ENCODE peak calls at places on chromosomes 3 and 15, in ten cellular contexts. M, F, Y, J, G, T, K, I, H and N are unnamed samples.

GRCh38 chr3:127714151-127714571 is 41.4 kb downstream of the ABTB1 start:
- DNase-seq in M (no peak), F (peak; percentile 82), Y (no peak), J (peak; percentile 19), G (no peak), T (no peak), K (no peak), I (no peak), H (no peak), N (no peak)

GRCh38 chr3:175404667-175405066 is 545.5 kb downstream of the NAALADL2 start:
- DNase-seq in M (no peak), F (no peak), Y (no peak), J (no peak), G (no peak), T (no peak), K (no peak), I (no peak), H (no peak), N (no peak)

GRCh38 chr3:25441234-25441856 is 13.3 kb downstream of the RARB start:
- DNase-seq in M (no peak), F (no peak), Y (no peak), J (no peak), G (no peak), T (no peak), K (no peak), I (peak; percentile 8), H (peak; percentile 7), N (no peak)

GRCh38 chr3:170802164-170803151 is 67.5 kb downstream of the RPL22L1 start:
- DNase-seq in M (no peak), F (no peak), Y (peak; percentile 95), J (no peak), G (no peak), T (no peak), K (no peak), I (no peak), H (no peak), N (no peak)

GRCh38 chr3:115832265-115832664 is 209.0 kb downstream of the GAP43 start:
- DNase-seq in M (no peak), F (no peak), Y (no peak), J (no peak), G (no peak), T (no peak), K (no peak), I (no peak), H (no peak), N (no peak)

GRCh38 chr15:101014921-101015841 is 96.0 kb downstream of the LRRK1 start:
- DNase-seq in M (peak; percentile 73), F (peak; percentile 92), Y (no peak), J (peak; percentile 82), G (peak; percentile 77), T (peak; percentile 53), K (peak; percentile 76), I (no peak), H (peak; percentile 58), N (peak; percentile 40)

GRCh38 chr3:127690823-127691452 is 18.2 kb downstream of the ABTB1 start:
- DNase-seq in M (no peak), F (peak; percentile 76), Y (no peak), J (peak; percentile 70), G (peak; percentile 76), T (peak; percentile 59), K (no peak), I (no peak), H (no peak), N (no peak)

GRCh38 chr3:140276698-140277097 is 341.7 kb downstream of the CLSTN2 start:
- DNase-seq in M (no peak), F (no peak), Y (no peak), J (no peak), G (peak; percentile 35), T (peak; percentile 9), K (no peak), I (peak; percentile 8), H (peak; percentile 2), N (no peak)

GRCh38 chr3:118077332-118077731 is 957.3 kb downstream of the IGSF11 start:
- DNase-seq in M (no peak), F (no peak), Y (no peak), J (no peak), G (no peak), T (no peak), K (no peak), I (no peak), H (no peak), N (no peak)

GRCh38 chr15:32959077-32959476 is 235.4 kb downstream of the FMN1 start:
- DNase-seq in M (no peak), F (no peak), Y (peak; percentile 70), J (no peak), G (no peak), T (no peak), K (no peak), I (no peak), H (no peak), N (no peak)

DNA sequence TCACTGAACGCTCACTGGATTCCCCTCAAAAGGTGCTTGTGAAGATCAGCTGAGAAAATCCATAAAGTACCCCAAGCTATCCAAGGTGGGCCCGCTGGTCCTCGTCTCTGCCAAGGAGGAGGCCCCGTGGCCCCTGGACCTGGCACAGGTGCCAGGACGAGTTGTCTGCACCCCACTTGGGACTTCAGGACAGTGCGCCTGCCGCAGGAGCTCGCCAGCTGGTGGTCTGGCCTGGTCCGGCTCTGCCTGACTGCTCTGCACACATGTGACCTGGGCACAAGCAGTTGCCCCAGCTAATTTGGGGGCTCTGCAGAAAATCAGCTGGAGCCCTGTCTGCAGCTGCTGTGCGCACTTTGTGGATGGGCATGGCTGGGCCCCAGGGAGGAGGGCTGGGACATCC is 159.9 kb downstream of the NSMCE3 start:
- DNase-seq in M (no peak), F (no peak), Y (no peak), J (no peak), G (no peak), T (no peak), K (no peak), I (no peak), H (no peak), N (no peak)
- H3K9me3 ChIP-seq in M (no peaks in the 10 kb centered on the region), F (no peaks in the 10 kb centered on the region), Y (no peaks in the 10 kb centered on the region), J (no peaks in the 10 kb centered on the region), G (no peaks in the 10 kb centered on the region), T (no peaks in the 10 kb centered on the region), K (no peaks in the 10 kb centered on the region), I (no peaks in the 10 kb centered on the region), H (no peaks in the 10 kb centered on the region), N (no peaks in the 10 kb centered on the region)

DNA sequence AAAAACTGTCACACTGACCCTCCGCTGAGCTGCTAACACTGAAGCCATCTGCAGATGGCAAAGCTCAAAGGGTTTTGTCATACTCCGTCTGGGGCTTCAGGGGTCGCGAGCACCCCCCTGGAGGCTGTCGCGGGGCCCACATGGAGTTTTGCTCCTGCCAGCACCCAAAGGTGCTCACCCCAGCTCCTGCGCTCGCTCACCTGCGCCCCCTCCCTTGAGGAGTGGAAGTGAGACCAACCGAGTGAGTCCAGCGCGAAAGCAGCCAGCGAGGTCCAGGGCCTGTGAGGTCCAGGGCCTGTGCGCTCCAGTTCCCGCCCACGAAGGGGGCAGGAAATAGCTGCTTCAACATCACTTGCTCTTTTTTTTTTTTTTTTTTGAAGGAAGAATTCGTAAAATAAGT is 208.5 kb downstream of the ROBO2 start:
- DNase-seq in M (no peak), F (no peak), Y (no peak), J (no peak), G (no peak), T (no peak), K (no peak), I (no peak), H (no peak), N (no peak)
- H3K9me3 ChIP-seq in M (no peaks in the 10 kb centered on the region), F (no peaks in the 10 kb centered on the region), Y (peaks cover 3% of the 10 kb centered on the region), J (no peaks in the 10 kb centered on the region), G (no peaks in the 10 kb centered on the region), T (no peaks in the 10 kb centered on the region), K (no peaks in the 10 kb centered on the region), I (no peaks in the 10 kb centered on the region), H (peaks cover 3% of the 10 kb centered on the region), N (no peaks in the 10 kb centered on the region)

GRCh38 chr3:46573701-46574100 is 7.6 kb upstream of the LRRC2 start:
- DNase-seq in M (no peak), F (no peak), Y (no peak), J (no peak), G (no peak), T (no peak), K (no peak), I (no peak), H (no peak), N (no peak)

GRCh38 chr3:46575577-46576222 is 9.6 kb upstream of the LRRC2 start:
- DNase-seq in M (no peak), F (no peak), Y (no peak), J (no peak), G (no peak), T (no peak), K (no peak), I (no peak), H (no peak), N (no peak)

GRCh38 chr3:46576386-46576785 is 10.3 kb upstream of the LRRC2 start:
- DNase-seq in M (no peak), F (no peak), Y (no peak), J (no peak), G (no peak), T (no peak), K (no peak), I (no peak), H (no peak), N (no peak)

GRCh38 chr3:46574881-46575576 is 8.9 kb upstream of the LRRC2 start:
- DNase-seq in M (no peak), F (no peak), Y (no peak), J (no peak), G (no peak), T (no peak), K (no peak), I (no peak), H (no peak), N (no peak)

DNA sequence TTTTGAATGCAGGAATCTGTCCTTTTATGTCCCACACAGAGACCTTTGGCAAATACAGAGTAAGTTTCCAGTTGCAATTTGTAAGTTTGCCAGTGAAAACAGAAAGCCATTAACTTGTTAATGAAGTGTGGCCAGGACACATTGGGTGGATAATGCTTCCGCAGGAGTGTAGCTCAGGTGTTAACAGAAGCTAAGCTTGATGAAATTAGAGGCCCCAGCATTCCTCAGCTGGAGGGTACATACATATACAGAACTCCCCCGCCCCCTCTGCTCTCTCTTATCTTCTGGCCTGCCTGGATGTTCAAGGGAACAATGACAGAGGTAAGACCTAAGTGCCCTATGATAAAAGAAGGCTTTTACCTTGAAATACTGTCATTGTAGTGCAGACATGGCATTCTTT is 8.2 kb upstream of the LRRC2 start:
- DNase-seq in M (no peak), F (no peak), Y (no peak), J (no peak), G (no peak), T (peak; percentile 84), K (no peak), I (no peak), H (no peak), N (no peak)
- H3K9me3 ChIP-seq in M (no peaks in the 10 kb centered on the region), F (no peaks in the 10 kb centered on the region), Y (no peaks in the 10 kb centered on the region), J (no peaks in the 10 kb centered on the region), G (no peaks in the 10 kb centered on the region), T (no peaks in the 10 kb centered on the region), K (no peaks in the 10 kb centered on the region), I (no peaks in the 10 kb centered on the region), H (no peaks in the 10 kb centered on the region), N (no peaks in the 10 kb centered on the region)

DNA sequence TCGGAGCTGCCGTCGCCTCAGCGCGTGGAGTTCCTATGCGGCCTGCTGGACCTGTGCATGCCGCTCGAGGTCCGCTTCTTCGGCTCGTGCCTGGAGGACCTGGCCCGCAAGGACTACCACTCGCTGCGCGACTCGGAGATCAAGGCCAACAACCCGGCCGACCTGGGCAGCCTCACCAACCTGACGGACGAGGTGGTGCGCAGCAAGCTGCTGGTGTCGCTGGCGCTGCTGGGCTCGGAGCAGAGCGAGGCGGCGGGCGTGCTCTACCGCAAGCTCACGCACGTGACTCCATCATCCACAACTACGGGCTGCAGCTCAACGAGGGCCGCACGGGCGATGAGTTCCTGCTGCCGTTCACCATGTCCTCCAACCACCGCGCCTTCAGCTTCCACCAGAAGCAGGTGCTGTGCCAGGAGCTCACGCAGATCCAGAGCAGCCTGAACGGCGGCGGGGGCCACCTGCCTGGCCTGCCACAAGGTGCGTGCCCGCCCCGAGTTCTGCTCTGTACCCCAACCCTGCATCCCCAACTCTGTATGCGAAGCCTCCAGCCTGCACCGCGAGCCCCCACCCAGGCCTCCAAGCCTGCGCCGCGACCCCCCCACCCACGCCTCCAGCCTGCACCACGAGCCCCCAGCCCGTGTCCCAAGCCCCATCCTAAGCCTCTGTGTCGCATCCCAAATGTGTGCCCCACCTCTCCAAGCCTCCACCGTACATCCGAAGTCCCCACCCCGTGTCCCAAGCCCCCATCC is 178.2 kb downstream of the OR4M2 start:
- DNase-seq in M (no peak), F (peak; percentile 78), Y (no peak), J (no peak), G (no peak), T (no peak), K (no peak), I (no peak), H (no peak), N (no peak)
- H3K9me3 ChIP-seq in M (no peaks in the 10 kb centered on the region), F (peaks cover 10% of the 10 kb centered on the region), Y (peaks cover 67% of the 10 kb centered on the region), J (no peaks in the 10 kb centered on the region), G (no peaks in the 10 kb centered on the region), T (no peaks in the 10 kb centered on the region), K (no peaks in the 10 kb centered on the region), I (no peaks in the 10 kb centered on the region), H (no peaks in the 10 kb centered on the region), N (no peaks in the 10 kb centered on the region)